ENCODE peak calls at places on chromosomes 3 and 15, in nine cellular contexts. C is activated B cell treated with CpG ODN at 0.5 μM for 24 hours; B is cerebellar cortex; E is brain microvascular endothelial cell; Z is fibroblast of gingiva; O is CD4-positive, CD25-positive, alpha-beta regulatory T cell; U is NCI-H774; P is COR-L47; Y is GM10248. K is an unnamed sample.

GRCh38 chr3:97763586-97764148 is 891 bp upstream of the ARL6 start:
- DNase-seq in C (no peak), B (no peak), E (no peak), Z (no peak), O (no peak), U (no peak), P (no peak), Y (no peak), K (peak)

GRCh38 chr3:183551930-183552329 is 3.6 kb downstream of the KLHL6 start:
- DNase-seq in C (no peak), B (no peak), E (no peak), Z (no peak), O (no peak), U (no peak), P (no peak), Y (no peak), K (no peak)

GRCh38 chr3:105465251-105465853 is 98.6 kb downstream of the ALCAM start:
- DNase-seq in C (no peak), B (no peak), E (no peak), Z (peak), O (no peak), U (no peak), P (no peak), Y (no peak), K (no peak)

GRCh38 chr3:184176377-184177330 is 2.0 kb downstream of the AP2M1 start:
- DNase-seq in C (no peak), B (no peak), E (peak), Z (peak), O (no peak), U (no peak), P (peak), Y (no peak), K (peak)

GRCh38 chr3:127209840-127210653 is 17.1 kb downstream of the PRR23E start:
- DNase-seq in C (no peak), B (no peak), E (no peak), Z (no peak), O (no peak), U (no peak), P (no peak), Y (peak), K (no peak)

GRCh38 chr3:34111361-34111760 is 312.9 kb downstream of the PDCD6IP start:
- DNase-seq in C (no peak), B (no peak), E (no peak), Z (no peak), O (no peak), U (no peak), P (no peak), Y (no peak), K (no peak)

GRCh38 chr15:44763187-44763586 is 26.9 kb downstream of the TRIM69 start:
- DNase-seq in C (no peak), B (no peak), E (no peak), Z (no peak), O (no peak), U (no peak), P (no peak), Y (no peak), K (no peak)

GRCh38 chr3:161222662-161223061 is 1.6 kb downstream of the NMD3 start:
- DNase-seq in C (no peak), B (peak), E (no peak), Z (no peak), O (no peak), U (no peak), P (no peak), Y (no peak), K (no peak)

GRCh38 chr3:109114746-109115145 is 3.2 kb downstream of the MORC1 start:
- DNase-seq in C (no peak), B (peak), E (no peak), Z (no peak), O (no peak), U (no peak), P (no peak), Y (no peak), K (no peak)

GRCh38 chr15:99909914-99910313 is 176.7 kb upstream of the LYSMD4 start:
- DNase-seq in C (no peak), B (peak), E (no peak), Z (no peak), O (no peak), U (no peak), P (no peak), Y (peak), K (peak)

GRCh38 chr3:65019412-65020093 is 331.8 kb upstream of the ADAMTS9 start:
- DNase-seq in C (no peak), B (no peak), E (no peak), Z (no peak), O (no peak), U (peak), P (peak), Y (no peak), K (no peak)

K was measured in A549.